ENCODE peak calls at places on chromosomes 2 and 18, in six cellular contexts. L, N, M, B, V and T are unnamed samples.

GRCh38 chr2:13056259-13056843 is 339.6 kb downstream of the TRIB2 start:
- DNase-seq in L (no peak), N (no peak), M (peak), B (no peak), V (no peak), T (peak)

GRCh38 chr2:241606186-241606585 is 30.8 kb downstream of the THAP4 start:
- DNase-seq in L (no peak), N (no peak), M (no peak), B (no peak), V (no peak), T (no peak)

GRCh38 chr2:42493468-42493884 is 306 bp downstream of the KCNG3 start:
- DNase-seq in L (no peak), N (no peak), M (no peak), B (no peak), V (no peak), T (no peak)

GRCh38 chr2:23590227-23590869 is 205.4 kb downstream of the KLHL29 start:
- DNase-seq in L (no peak), N (no peak), M (no peak), B (no peak), V (no peak), T (no peak)

GRCh38 chr2:121362776-121363175 is 77.8 kb upstream of the TFCP2L1 start:
- DNase-seq in L (no peak), N (no peak), M (no peak), B (no peak), V (no peak), T (no peak)

GRCh38 chr18:79413426-79413825 is 17.7 kb downstream of the NFATC1 start:
- DNase-seq in L (no peak), N (no peak), M (no peak), B (no peak), V (no peak), T (no peak)

GRCh38 chr18:48732767-48733424 is 194.1 kb downstream of the CTIF start:
- DNase-seq in L (no peak), N (no peak), M (no peak), B (no peak), V (no peak), T (no peak)

GRCh38 chr2:24011278-24012104 is 1.6 kb downstream of the MFSD2B start:
- DNase-seq in L (no peak), N (no peak), M (no peak), B (no peak), V (no peak), T (no peak)

GRCh38 chr2:71607490-71607889 is 154.1 kb downstream of the DYSF start:
- DNase-seq in L (peak), N (no peak), M (no peak), B (no peak), V (no peak), T (no peak)

GRCh38 chr2:117470311-117471095 is 344.0 kb upstream of the DDX18 start:
- DNase-seq in L (no peak), N (peak), M (peak), B (no peak), V (no peak), T (peak)

GRCh38 chr2:236237468-236238190 is 26.6 kb downstream of the ASB18 start:
- DNase-seq in L (no peak), N (no peak), M (no peak), B (no peak), V (no peak), T (no peak)

GRCh38 chr2:127464470-127465257 is 46.4 kb downstream of the PROC start:
- DNase-seq in L (no peak), N (no peak), M (no peak), B (no peak), V (no peak), T (no peak)

GRCh38 chr18:34773961-34774754 is 64.1 kb downstream of the DTNA start:
- DNase-seq in L (peak), N (peak), M (no peak), B (peak), V (peak), T (peak)